ENCODE peak calls at places on chromosomes 16 and 17, in four cellular contexts. One of them, this sample, is unnamed.

GRCh38 chr16:68776821-68777485 is 39.9 kb downstream of the CDH1 start:
- DNase-seq in lower lobe of right lung: no peak
- DNase-seq in CD8-positive, alpha-beta memory T cell: peak
- DNase-seq in CD4-positive, CD25-positive, alpha-beta regulatory T cell: no peak
- DNase-seq in this sample: no peak

GRCh38 chr17:66432558-66432957 is 130.1 kb downstream of the PRKCA start:
- DNase-seq in lower lobe of right lung: no peak
- DNase-seq in CD4-positive, CD25-positive, alpha-beta regulatory T cell: no peak
- DNase-seq in CD8-positive, alpha-beta memory T cell: no peak
- DNase-seq in this sample: no peak

GRCh38 chr16:12920739-12921138 is 19.3 kb downstream of the SHISA9 start:
- DNase-seq in CD4-positive, CD25-positive, alpha-beta regulatory T cell: no peak
- DNase-seq in lower lobe of right lung: no peak
- DNase-seq in CD8-positive, alpha-beta memory T cell: no peak
- DNase-seq in this sample: no peak

GRCh38 chr17:2232244-2232638 is 71.3 kb downstream of the SMG6 start:
- DNase-seq in CD8-positive, alpha-beta memory T cell: no peak
- DNase-seq in lower lobe of right lung: no peak
- DNase-seq in CD4-positive, CD25-positive, alpha-beta regulatory T cell: no peak
- DNase-seq in this sample: no peak

GRCh38 chr17:48014603-48015037 is 23.0 kb downstream of the COPZ2 start:
- DNase-seq in lower lobe of right lung: no peak
- DNase-seq in CD4-positive, CD25-positive, alpha-beta regulatory T cell: no peak
- DNase-seq in CD8-positive, alpha-beta memory T cell: no peak
- DNase-seq in this sample: no peak

GRCh38 chr17:78314683-78315354 is 45.1 kb downstream of the SOCS3 start:
- DNase-seq in CD4-positive, CD25-positive, alpha-beta regulatory T cell: no peak
- DNase-seq in lower lobe of right lung: no peak
- DNase-seq in CD8-positive, alpha-beta memory T cell: no peak
- DNase-seq in this sample: no peak

GRCh38 chr16:84976644-84977400 is 34.5 kb downstream of the ZDHHC7 start:
- DNase-seq in CD4-positive, CD25-positive, alpha-beta regulatory T cell: no peak
- DNase-seq in CD8-positive, alpha-beta memory T cell: no peak
- DNase-seq in lower lobe of right lung: peak
- DNase-seq in this sample: peak

GRCh38 chr17:43952724-43953666 is 745 bp downstream of the PYY start:
- DNase-seq in CD8-positive, alpha-beta memory T cell: no peak
- DNase-seq in CD4-positive, CD25-positive, alpha-beta regulatory T cell: no peak
- DNase-seq in lower lobe of right lung: no peak
- DNase-seq in this sample: no peak

GRCh38 chr16:89984215-89984614 is 35.0 kb downstream of the DBNDD1 start:
- DNase-seq in CD8-positive, alpha-beta memory T cell: no peak
- DNase-seq in lower lobe of right lung: no peak
- DNase-seq in CD4-positive, CD25-positive, alpha-beta regulatory T cell: no peak
- DNase-seq in this sample: no peak

GRCh38 chr17:44069974-44070454 is 521 bp upstream of the G6PC3 start:
- DNase-seq in CD4-positive, CD25-positive, alpha-beta regulatory T cell: no peak
- DNase-seq in lower lobe of right lung: no peak
- DNase-seq in CD8-positive, alpha-beta memory T cell: no peak
- DNase-seq in this sample: no peak

GRCh38 chr17:33163827-33164555 is 129.1 kb downstream of the ASIC2 start:
- DNase-seq in CD4-positive, CD25-positive, alpha-beta regulatory T cell: no peak
- DNase-seq in lower lobe of right lung: no peak
- DNase-seq in CD8-positive, alpha-beta memory T cell: no peak
- DNase-seq in this sample: no peak

GRCh38 chr16:64416232-64417010 is 705.4 kb downstream of the CDH11 start:
- DNase-seq in lower lobe of right lung: no peak
- DNase-seq in CD8-positive, alpha-beta memory T cell: no peak
- DNase-seq in CD4-positive, CD25-positive, alpha-beta regulatory T cell: no peak
- DNase-seq in this sample: no peak

GRCh38 chr16:55271945-55272513 is 52.0 kb upstream of the IRX6 start:
- DNase-seq in lower lobe of right lung: no peak
- DNase-seq in CD4-positive, CD25-positive, alpha-beta regulatory T cell: no peak
- DNase-seq in CD8-positive, alpha-beta memory T cell: no peak
- DNase-seq in this sample: no peak

GRCh38 chr17:79843475-79843916 is 4.3 kb upstream of the CBX4 start:
- DNase-seq in CD4-positive, CD25-positive, alpha-beta regulatory T cell: no peak
- DNase-seq in CD8-positive, alpha-beta memory T cell: no peak
- DNase-seq in lower lobe of right lung: no peak
- DNase-seq in this sample: no peak

GRCh38 chr17:62674363-62674739 is 46.9 kb downstream of the MRC2 start:
- DNase-seq in CD4-positive, CD25-positive, alpha-beta regulatory T cell: no peak
- DNase-seq in CD8-positive, alpha-beta memory T cell: no peak
- DNase-seq in lower lobe of right lung: peak
- DNase-seq in this sample: no peak

GRCh38 chr16:48432136-48432535 is 46.9 kb upstream of the SIAH1 start:
- DNase-seq in CD8-positive, alpha-beta memory T cell: no peak
- DNase-seq in CD4-positive, CD25-positive, alpha-beta regulatory T cell: no peak
- DNase-seq in lower lobe of right lung: no peak
- DNase-seq in this sample: no peak

GRCh38 chr17:61635913-61636432 is 45.0 kb upstream of the NACA2 start:
- DNase-seq in CD4-positive, CD25-positive, alpha-beta regulatory T cell: peak
- DNase-seq in lower lobe of right lung: no peak
- DNase-seq in CD8-positive, alpha-beta memory T cell: peak
- DNase-seq in this sample: no peak

GRCh38 chr17:69492410-69493071 is 78.0 kb downstream of the MAP2K6 start:
- DNase-seq in lower lobe of right lung: no peak
- DNase-seq in CD4-positive, CD25-positive, alpha-beta regulatory T cell: no peak
- DNase-seq in CD8-positive, alpha-beta memory T cell: no peak
- DNase-seq in this sample: no peak

GRCh38 chr17:39231587-39232551 is 6.1 kb upstream of the STAC2 start:
- DNase-seq in lower lobe of right lung: peak
- DNase-seq in CD8-positive, alpha-beta memory T cell: peak
- DNase-seq in CD4-positive, CD25-positive, alpha-beta regulatory T cell: peak
- DNase-seq in this sample: peak

GRCh38 chr17:76538941-76539340 is 903 bp upstream of the PRCD start:
- DNase-seq in CD4-positive, CD25-positive, alpha-beta regulatory T cell: no peak
- DNase-seq in lower lobe of right lung: peak
- DNase-seq in CD8-positive, alpha-beta memory T cell: no peak
- DNase-seq in this sample: peak
- H3K4me3 ChIP-seq in CD4-positive, CD25-positive, alpha-beta regulatory T cell: no peak
- H3K4me3 ChIP-seq in lower lobe of right lung: peak
- H3K4me3 ChIP-seq in CD8-positive, alpha-beta memory T cell: no peak
- H3K4me3 ChIP-seq in this sample: no peak

GRCh38 chr17:42155614-42156045 is 841 bp upstream of the RAB5C start:
- DNase-seq in lower lobe of right lung: no peak
- DNase-seq in CD4-positive, CD25-positive, alpha-beta regulatory T cell: no peak
- DNase-seq in CD8-positive, alpha-beta memory T cell: no peak
- DNase-seq in this sample: no peak
- H3K27ac ChIP-seq in lower lobe of right lung: peak
- H3K27ac ChIP-seq in CD4-positive, CD25-positive, alpha-beta regulatory T cell: peak
- H3K27ac ChIP-seq in CD8-positive, alpha-beta memory T cell: no peak
- H3K27ac ChIP-seq in this sample: no peak

GRCh38 chr16:29877266-29877961 is 14.4 kb upstream of the CDIPT start:
- DNase-seq in CD8-positive, alpha-beta memory T cell: no peak
- DNase-seq in CD4-positive, CD25-positive, alpha-beta regulatory T cell: peak
- DNase-seq in lower lobe of right lung: peak
- DNase-seq in this sample: no peak
- H3K4me3 ChIP-seq in CD8-positive, alpha-beta memory T cell: peak
- H3K4me3 ChIP-seq in CD4-positive, CD25-positive, alpha-beta regulatory T cell: peak
- H3K4me3 ChIP-seq in lower lobe of right lung: peak
- H3K4me3 ChIP-seq in this sample: no peak

GRCh38 chr16:86512301-86512859 is 2.1 kb downstream of the FOXF1 start:
- DNase-seq in CD8-positive, alpha-beta memory T cell: no peak
- DNase-seq in lower lobe of right lung: no peak
- DNase-seq in CD4-positive, CD25-positive, alpha-beta regulatory T cell: no peak
- DNase-seq in this sample: no peak
- H3K27ac ChIP-seq in CD8-positive, alpha-beta memory T cell: no peak
- H3K27ac ChIP-seq in lower lobe of right lung: peak
- H3K27ac ChIP-seq in CD4-positive, CD25-positive, alpha-beta regulatory T cell: no peak
- H3K27ac ChIP-seq in this sample: no peak

GRCh38 chr17:49361902-49362722 is at the start of gene ZNF652:
- DNase-seq in CD8-positive, alpha-beta memory T cell: peak
- DNase-seq in CD4-positive, CD25-positive, alpha-beta regulatory T cell: peak
- DNase-seq in lower lobe of right lung: peak
- DNase-seq in this sample: peak
- H3K4me3 ChIP-seq in CD8-positive, alpha-beta memory T cell: peak
- H3K4me3 ChIP-seq in CD4-positive, CD25-positive, alpha-beta regulatory T cell: peak
- H3K4me3 ChIP-seq in lower lobe of right lung: peak
- H3K4me3 ChIP-seq in this sample: peak

GRCh38 chr17:18981642-18982424 is 22.7 kb downstream of the FAM83G start:
- DNase-seq in CD8-positive, alpha-beta memory T cell: no peak
- DNase-seq in CD4-positive, CD25-positive, alpha-beta regulatory T cell: no peak
- DNase-seq in lower lobe of right lung: no peak
- DNase-seq in this sample: peak
- H3K27ac ChIP-seq in CD8-positive, alpha-beta memory T cell: no peak
- H3K27ac ChIP-seq in CD4-positive, CD25-positive, alpha-beta regulatory T cell: no peak
- H3K27ac ChIP-seq in lower lobe of right lung: no peak
- H3K27ac ChIP-seq in this sample: no peak